ENCODE peak calls at places on chromosomes 5 and 9, in seven cellular contexts. D is NCI-H1417; V is kidney glomerular epithelial cell; U is fibroblast of the conjunctiva; O is HCT116; R is CD8-positive, alpha-beta T cell; C is tibial nerve. F is an unnamed sample.

GRCh38 chr9:116450378-116451139 is 236.5 kb upstream of the TRIM32 start:
- DNase-seq in V (peak), O (no peak), R (no peak), D (no peak), U (peak), C (no peak), F (peak)

GRCh38 chr5:207599-207998 is 10.4 kb downstream of the CCDC127 start:
- DNase-seq in U (no peak), O (no peak), R (no peak), V (no peak), D (no peak), C (no peak), F (no peak)

GRCh38 chr9:89054865-89055495 is 63.7 kb downstream of the S1PR3 start:
- DNase-seq in O (no peak), V (no peak), R (no peak), C (no peak), D (no peak), U (no peak), F (no peak)

GRCh38 chr5:181170237-181170830 is 22.9 kb downstream of the OR2V2 start:
- DNase-seq in U (no peak), O (no peak), V (no peak), R (no peak), D (no peak), C (no peak), F (no peak)

GRCh38 chr5:37836173-37837100 is 3.4 kb downstream of the GDNF start:
- DNase-seq in D (no peak), R (no peak), U (no peak), C (no peak), V (no peak), O (no peak), F (no peak)

GRCh38 chr5:111748304-111748763 is 8.7 kb downstream of the NREP start:
- DNase-seq in D (no peak), V (peak), C (no peak), U (peak), O (peak), R (no peak), F (no peak)

GRCh38 chr9:137433349-137433915 is 7.7 kb downstream of the ENTPD8 start:
- DNase-seq in O (no peak), R (no peak), U (no peak), V (no peak), D (peak), C (no peak), F (no peak)

GRCh38 chr5:79193643-79194042 is 42.3 kb upstream of the JMY start:
- DNase-seq in O (no peak), C (no peak), V (no peak), U (no peak), R (no peak), D (no peak), F (no peak)

GRCh38 chr5:172910828-172911627 is 48.2 kb upstream of the RPL26L1 start:
- DNase-seq in D (no peak), U (no peak), C (peak), V (peak), O (peak), R (no peak), F (peak)

GRCh38 chr5:134511796-134512660 is 13.4 kb upstream of the JADE2 start:
- DNase-seq in R (no peak), O (no peak), C (peak), V (no peak), D (no peak), U (peak), F (no peak)

GRCh38 chr9:76414656-76415055 is 20.4 kb upstream of the RFK start:
- DNase-seq in V (no peak), R (no peak), U (no peak), C (no peak), O (no peak), D (no peak), F (no peak)

GRCh38 chr5:149651686-149652085 is 70.4 kb downstream of the ARHGEF37 start:
- DNase-seq in V (no peak), O (no peak), D (peak), R (no peak), U (no peak), C (no peak), F (no peak)

GRCh38 chr9:84945878-84946538 is 276.5 kb downstream of the NTRK2 start:
- DNase-seq in D (no peak), U (no peak), V (no peak), R (no peak), C (no peak), O (no peak), F (no peak)

GRCh38 chr5:38500861-38501260 is 55.6 kb downstream of the LIFR start:
- DNase-seq in D (no peak), U (peak), O (no peak), R (no peak), C (no peak), V (peak), F (no peak)

GRCh38 chr5:93423333-93423714 is 157.7 kb downstream of the NR2F1-AS1 start:
- DNase-seq in R (no peak), C (no peak), D (no peak), U (no peak), V (no peak), O (no peak), F (no peak)

GRCh38 chr5:117302949-117303348 is 728.3 kb upstream of the SEMA6A start:
- DNase-seq in O (no peak), C (no peak), D (no peak), U (no peak), R (no peak), V (no peak), F (peak)

GRCh38 chr5:137649228-137649890 is 86.5 kb downstream of the KLHL3 start:
- DNase-seq in C (no peak), U (peak), D (no peak), R (no peak), O (no peak), V (no peak), F (no peak)

GRCh38 chr9:83629433-83630104 is 6.6 kb downstream of the IDNK start:
- DNase-seq in R (no peak), C (no peak), V (no peak), O (no peak), D (no peak), U (no peak), F (no peak)

GRCh38 chr9:72415163-72415562 is 50.2 kb upstream of the ZFAND5 start:
- DNase-seq in O (no peak), D (no peak), V (no peak), U (no peak), R (no peak), C (no peak), F (no peak)

GRCh38 chr9:100884518-100884917 is 144.0 kb upstream of the PLPPR1 start:
- DNase-seq in C (no peak), V (no peak), R (no peak), O (no peak), D (no peak), U (no peak), F (no peak)

GRCh38 chr5:33999986-34000385 is 7.9 kb downstream of the AMACR start:
- DNase-seq in D (no peak), O (no peak), C (no peak), U (no peak), R (no peak), V (no peak), F (no peak)

GRCh38 chr5:77946381-77947050 is 170.4 kb upstream of the TBCA start:
- DNase-seq in R (no peak), O (no peak), V (no peak), C (no peak), D (peak), U (no peak), F (no peak)

GRCh38 chr9:109424618-109425017 is 73.5 kb downstream of the PTPN3 start:
- DNase-seq in C (no peak), U (no peak), O (no peak), R (no peak), D (no peak), V (no peak), F (no peak)

GRCh38 chr9:88049677-88050307 is 75.5 kb upstream of the CDK20 start:
- DNase-seq in C (no peak), O (no peak), D (no peak), R (no peak), U (no peak), V (no peak), F (no peak)

GRCh38 chr5:169686137-169686536 is 49.1 kb downstream of the DOCK2 start:
- DNase-seq in O (no peak), R (no peak), C (no peak), U (no peak), D (no peak), V (peak), F (no peak)

GRCh38 chr5:128408622-128409021 is 129.4 kb downstream of the FBN2 start:
- DNase-seq in D (no peak), O (no peak), V (peak), R (no peak), C (no peak), U (no peak), F (no peak)

GRCh38 chr5:166354277-166354676 is 1937.2 kb upstream of the WWC1 start:
- DNase-seq in O (no peak), D (no peak), R (no peak), U (no peak), V (peak), C (no peak), F (no peak)

GRCh38 chr5:180161420-180162303 is 47.3 kb downstream of the RASGEF1C start:
- DNase-seq in C (no peak), U (no peak), R (no peak), O (no peak), V (peak), D (peak), F (no peak)

GRCh38 chr5:148855249-148856008 is 29.0 kb downstream of the ADRB2 start:
- DNase-seq in R (no peak), U (no peak), C (no peak), V (no peak), D (no peak), O (no peak), F (no peak)

GRCh38 chr9:20419552-20419951 is 202.7 kb downstream of the MLLT3 start:
- DNase-seq in R (no peak), U (no peak), C (no peak), V (no peak), D (no peak), O (no peak), F (no peak)

GRCh38 chr5:35651002-35651756 is 33.5 kb downstream of the SPEF2 start:
- DNase-seq in R (peak), U (peak), D (peak), V (peak), O (peak), C (peak), F (no peak)

GRCh38 chr9:70816316-70816715 is 305.1 kb downstream of the TRPM3 start:
- DNase-seq in O (no peak), V (no peak), R (no peak), U (no peak), D (peak), C (no peak), F (no peak)

GRCh38 chr5:138339086-138339456 is 1.0 kb downstream of the FAM53C start:
- DNase-seq in O (no peak), R (no peak), D (no peak), C (peak), V (no peak), U (no peak), F (no peak)

GRCh38 chr9:20215552-20215951 is 406.7 kb downstream of the MLLT3 start:
- DNase-seq in O (no peak), U (no peak), D (no peak), R (no peak), V (no peak), C (no peak), F (no peak)